ENCODE peak calls at places on chromosome 5, in six cellular contexts. One of them, this sample, is unnamed.

GRCh38 chr5:142571351-142571750 is 114.5 kb downstream of the FGF1 start:
- DNase-seq in activated B cell treated with CpG ODN at 0.5 μM for 24 hours: no peak
- DNase-seq in activated CD8-positive, alpha-beta T cell treated with anti-CD3 and anti-CD28 coated beads for 36 hours: no peak
- DNase-seq in progenitor cell of endocrine pancreas: no peak
- DNase-seq in transverse colon: no peak
- DNase-seq in brain microvascular endothelial cell: no peak
- DNase-seq in this sample: no peak

GRCh38 chr5:100647461-100648230 is 112.5 kb downstream of the FAM174A start:
- DNase-seq in activated B cell treated with CpG ODN at 0.5 μM for 24 hours: no peak
- DNase-seq in activated CD8-positive, alpha-beta T cell treated with anti-CD3 and anti-CD28 coated beads for 36 hours: no peak
- DNase-seq in progenitor cell of endocrine pancreas: no peak
- DNase-seq in transverse colon: peak
- DNase-seq in brain microvascular endothelial cell: peak
- DNase-seq in this sample: peak

GRCh38 chr5:59236448-59236847 is 653.6 kb downstream of the RAB3C start:
- DNase-seq in activated B cell treated with CpG ODN at 0.5 μM for 24 hours: no peak
- DNase-seq in activated CD8-positive, alpha-beta T cell treated with anti-CD3 and anti-CD28 coated beads for 36 hours: no peak
- DNase-seq in progenitor cell of endocrine pancreas: no peak
- DNase-seq in transverse colon: no peak
- DNase-seq in brain microvascular endothelial cell: peak
- DNase-seq in this sample: no peak

GRCh38 chr5:125491986-125492385 is 745.5 kb upstream of the ZNF608 start:
- DNase-seq in activated B cell treated with CpG ODN at 0.5 μM for 24 hours: no peak
- DNase-seq in activated CD8-positive, alpha-beta T cell treated with anti-CD3 and anti-CD28 coated beads for 36 hours: no peak
- DNase-seq in progenitor cell of endocrine pancreas: no peak
- DNase-seq in transverse colon: no peak
- DNase-seq in brain microvascular endothelial cell: no peak
- DNase-seq in this sample: no peak

GRCh38 chr5:3658929-3659328 is 63.3 kb downstream of the IRX1 start:
- DNase-seq in activated B cell treated with CpG ODN at 0.5 μM for 24 hours: no peak
- DNase-seq in activated CD8-positive, alpha-beta T cell treated with anti-CD3 and anti-CD28 coated beads for 36 hours: no peak
- DNase-seq in progenitor cell of endocrine pancreas: no peak
- DNase-seq in transverse colon: no peak
- DNase-seq in brain microvascular endothelial cell: no peak
- DNase-seq in this sample: no peak

GRCh38 chr5:155735388-155735787 is 591.6 kb upstream of the SGCD start:
- DNase-seq in activated B cell treated with CpG ODN at 0.5 μM for 24 hours: no peak
- DNase-seq in activated CD8-positive, alpha-beta T cell treated with anti-CD3 and anti-CD28 coated beads for 36 hours: no peak
- DNase-seq in progenitor cell of endocrine pancreas: no peak
- DNase-seq in transverse colon: no peak
- DNase-seq in brain microvascular endothelial cell: no peak
- DNase-seq in this sample: no peak

GRCh38 chr5:93035194-93035593 is 545.8 kb downstream of the NR2F1-AS1 start:
- DNase-seq in activated B cell treated with CpG ODN at 0.5 μM for 24 hours: no peak
- DNase-seq in activated CD8-positive, alpha-beta T cell treated with anti-CD3 and anti-CD28 coated beads for 36 hours: no peak
- DNase-seq in progenitor cell of endocrine pancreas: no peak
- DNase-seq in transverse colon: no peak
- DNase-seq in brain microvascular endothelial cell: no peak
- DNase-seq in this sample: no peak

GRCh38 chr5:6396043-6396442 is 17.7 kb upstream of the MED10 start:
- DNase-seq in activated B cell treated with CpG ODN at 0.5 μM for 24 hours: no peak
- DNase-seq in activated CD8-positive, alpha-beta T cell treated with anti-CD3 and anti-CD28 coated beads for 36 hours: no peak
- DNase-seq in progenitor cell of endocrine pancreas: no peak
- DNase-seq in transverse colon: no peak
- DNase-seq in brain microvascular endothelial cell: no peak
- DNase-seq in this sample: no peak

GRCh38 chr5:143434261-143435206 is 31.0 kb upstream of the NR3C1 start:
- DNase-seq in activated B cell treated with CpG ODN at 0.5 μM for 24 hours: peak
- DNase-seq in activated CD8-positive, alpha-beta T cell treated with anti-CD3 and anti-CD28 coated beads for 36 hours: peak
- DNase-seq in progenitor cell of endocrine pancreas: no peak
- DNase-seq in transverse colon: no peak
- DNase-seq in brain microvascular endothelial cell: no peak
- DNase-seq in this sample: no peak

GRCh38 chr5:126877011-126877410 is 100.1 kb downstream of the LMNB1 start:
- DNase-seq in activated B cell treated with CpG ODN at 0.5 μM for 24 hours: no peak
- DNase-seq in activated CD8-positive, alpha-beta T cell treated with anti-CD3 and anti-CD28 coated beads for 36 hours: no peak
- DNase-seq in progenitor cell of endocrine pancreas: no peak
- DNase-seq in transverse colon: no peak
- DNase-seq in brain microvascular endothelial cell: no peak
- DNase-seq in this sample: no peak

DNA sequence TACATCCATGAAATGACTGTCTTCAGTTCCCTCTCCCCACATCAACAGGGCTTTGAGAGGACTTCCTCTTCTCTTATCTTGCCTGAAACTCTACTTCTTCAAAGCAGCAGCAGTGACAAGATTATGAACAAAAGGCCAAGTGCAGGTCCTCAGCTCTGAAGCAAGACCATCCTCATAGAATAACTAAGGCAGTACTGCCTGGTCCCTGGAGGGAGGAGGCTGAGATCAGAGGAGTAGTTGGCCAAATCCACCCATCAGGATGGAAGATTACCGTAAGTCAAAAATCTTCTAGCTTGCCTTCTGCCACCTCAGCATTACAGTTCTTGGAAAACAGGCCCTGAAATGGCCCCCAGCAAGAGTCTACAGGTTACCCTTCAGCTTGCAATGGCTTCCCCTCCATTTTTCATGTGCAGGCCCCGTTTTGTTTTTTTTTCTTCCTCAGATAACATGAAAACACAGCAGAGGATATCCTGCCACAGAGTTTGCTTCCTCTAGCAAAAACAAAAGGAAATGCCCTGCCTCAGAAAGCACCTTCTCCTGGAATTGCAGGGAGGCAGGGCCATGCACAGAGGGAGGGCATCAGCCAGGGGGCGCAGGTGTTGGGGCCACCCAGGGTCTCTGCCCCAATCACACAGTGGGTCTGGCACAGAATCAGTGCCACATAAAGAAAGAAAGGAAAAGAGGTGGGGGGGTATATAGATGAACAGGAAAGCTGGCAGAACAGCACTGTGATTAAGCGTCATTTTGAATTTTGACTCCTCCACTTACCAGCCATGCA is 40.0 kb downstream of the KLHL3 start:
- DNase-seq in activated B cell treated with CpG ODN at 0.5 μM for 24 hours: no peak
- DNase-seq in activated CD8-positive, alpha-beta T cell treated with anti-CD3 and anti-CD28 coated beads for 36 hours: peak
- DNase-seq in progenitor cell of endocrine pancreas: no peak
- DNase-seq in transverse colon: no peak
- DNase-seq in brain microvascular endothelial cell: no peak
- DNase-seq in this sample: no peak
- TF ChIP-seq CTCF in activated B cell treated with CpG ODN at 0.5 μM for 24 hours: no peak
- TF ChIP-seq CTCF in activated CD8-positive, alpha-beta T cell treated with anti-CD3 and anti-CD28 coated beads for 36 hours: peak
- TF ChIP-seq CTCF in progenitor cell of endocrine pancreas: no peak
- TF ChIP-seq CTCF in transverse colon: no peak
- TF ChIP-seq CTCF in brain microvascular endothelial cell: peak
- TF ChIP-seq CTCF in this sample: no peak

GRCh38 chr5:29002481-29002880 is 1964.1 kb upstream of the CDH9 start:
- DNase-seq in activated B cell treated with CpG ODN at 0.5 μM for 24 hours: no peak
- DNase-seq in activated CD8-positive, alpha-beta T cell treated with anti-CD3 and anti-CD28 coated beads for 36 hours: no peak
- DNase-seq in progenitor cell of endocrine pancreas: no peak
- DNase-seq in transverse colon: no peak
- DNase-seq in brain microvascular endothelial cell: no peak
- DNase-seq in this sample: no peak

GRCh38 chr5:29001666-29002065 is 1963.3 kb upstream of the CDH9 start:
- DNase-seq in activated B cell treated with CpG ODN at 0.5 μM for 24 hours: no peak
- DNase-seq in activated CD8-positive, alpha-beta T cell treated with anti-CD3 and anti-CD28 coated beads for 36 hours: no peak
- DNase-seq in progenitor cell of endocrine pancreas: no peak
- DNase-seq in transverse colon: no peak
- DNase-seq in brain microvascular endothelial cell: no peak
- DNase-seq in this sample: no peak

DNA sequence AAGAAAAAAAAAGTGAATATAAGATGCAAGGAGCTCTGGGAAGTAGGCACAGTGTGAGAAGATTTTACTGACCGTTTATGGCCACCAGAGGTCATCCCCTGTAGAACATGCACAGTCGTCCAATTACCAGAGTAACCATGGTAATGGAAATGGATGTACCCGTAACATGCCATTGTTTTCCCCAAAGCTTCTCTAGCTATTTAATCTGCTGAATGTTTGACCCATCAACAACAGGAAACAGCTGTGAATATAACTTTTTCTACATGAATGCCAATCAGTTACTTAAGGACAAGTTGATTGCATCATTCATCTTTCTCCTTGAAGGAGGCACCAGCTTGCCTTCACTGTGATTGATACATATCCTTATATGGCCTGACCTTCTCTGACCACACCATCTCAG is 1967.0 kb upstream of the CDH9 start:
- DNase-seq in activated B cell treated with CpG ODN at 0.5 μM for 24 hours: no peak
- DNase-seq in activated CD8-positive, alpha-beta T cell treated with anti-CD3 and anti-CD28 coated beads for 36 hours: no peak
- DNase-seq in progenitor cell of endocrine pancreas: no peak
- DNase-seq in transverse colon: no peak
- DNase-seq in brain microvascular endothelial cell: peak
- DNase-seq in this sample: no peak
- TF ChIP-seq CTCF in activated B cell treated with CpG ODN at 0.5 μM for 24 hours: no peak
- TF ChIP-seq CTCF in activated CD8-positive, alpha-beta T cell treated with anti-CD3 and anti-CD28 coated beads for 36 hours: no peak
- TF ChIP-seq CTCF in progenitor cell of endocrine pancreas: peak
- TF ChIP-seq CTCF in transverse colon: no peak
- TF ChIP-seq CTCF in brain microvascular endothelial cell: no peak
- TF ChIP-seq CTCF in this sample: no peak

GRCh38 chr5:1277331-1277730 is 17.5 kb downstream of the TERT start:
- DNase-seq in activated B cell treated with CpG ODN at 0.5 μM for 24 hours: no peak
- DNase-seq in activated CD8-positive, alpha-beta T cell treated with anti-CD3 and anti-CD28 coated beads for 36 hours: no peak
- DNase-seq in progenitor cell of endocrine pancreas: no peak
- DNase-seq in transverse colon: no peak
- DNase-seq in brain microvascular endothelial cell: no peak
- DNase-seq in this sample: peak

GRCh38 chr5:1272201-1272600 is 22.7 kb downstream of the TERT start:
- DNase-seq in activated B cell treated with CpG ODN at 0.5 μM for 24 hours: no peak
- DNase-seq in activated CD8-positive, alpha-beta T cell treated with anti-CD3 and anti-CD28 coated beads for 36 hours: no peak
- DNase-seq in progenitor cell of endocrine pancreas: no peak
- DNase-seq in transverse colon: no peak
- DNase-seq in brain microvascular endothelial cell: no peak
- DNase-seq in this sample: no peak

GRCh38 chr5:1273745-1274144 is 21.1 kb downstream of the TERT start:
- DNase-seq in activated B cell treated with CpG ODN at 0.5 μM for 24 hours: no peak
- DNase-seq in activated CD8-positive, alpha-beta T cell treated with anti-CD3 and anti-CD28 coated beads for 36 hours: peak
- DNase-seq in progenitor cell of endocrine pancreas: no peak
- DNase-seq in transverse colon: no peak
- DNase-seq in brain microvascular endothelial cell: no peak
- DNase-seq in this sample: no peak

GRCh38 chr5:1276930-1277329 is 17.9 kb downstream of the TERT start:
- DNase-seq in activated B cell treated with CpG ODN at 0.5 μM for 24 hours: no peak
- DNase-seq in activated CD8-positive, alpha-beta T cell treated with anti-CD3 and anti-CD28 coated beads for 36 hours: no peak
- DNase-seq in progenitor cell of endocrine pancreas: no peak
- DNase-seq in transverse colon: no peak
- DNase-seq in brain microvascular endothelial cell: no peak
- DNase-seq in this sample: no peak

DNA sequence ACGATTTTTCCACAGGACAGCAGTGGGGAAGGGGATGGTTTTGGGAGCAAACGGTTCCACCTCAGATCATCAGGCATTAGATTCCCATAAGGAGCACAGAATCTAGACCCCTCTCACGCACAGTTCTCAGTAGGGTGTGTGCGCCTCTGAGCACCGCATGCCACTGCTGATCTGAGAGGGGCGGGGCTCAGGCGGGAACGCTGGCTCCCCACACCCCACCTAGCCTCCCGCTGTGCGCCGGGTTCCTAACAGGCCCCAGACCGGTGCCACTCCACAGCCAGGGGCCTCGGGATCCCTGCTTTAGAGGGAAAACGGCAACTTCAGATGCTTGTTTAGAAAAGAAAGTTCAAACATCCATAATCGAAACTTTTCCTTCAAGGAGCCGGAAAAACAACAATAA is 20.4 kb downstream of the TERT start:
- DNase-seq in activated B cell treated with CpG ODN at 0.5 μM for 24 hours: no peak
- DNase-seq in activated CD8-positive, alpha-beta T cell treated with anti-CD3 and anti-CD28 coated beads for 36 hours: no peak
- DNase-seq in progenitor cell of endocrine pancreas: no peak
- DNase-seq in transverse colon: no peak
- DNase-seq in brain microvascular endothelial cell: no peak
- DNase-seq in this sample: no peak
- TF ChIP-seq CTCF in activated B cell treated with CpG ODN at 0.5 μM for 24 hours: no peak
- TF ChIP-seq CTCF in activated CD8-positive, alpha-beta T cell treated with anti-CD3 and anti-CD28 coated beads for 36 hours: no peak
- TF ChIP-seq CTCF in progenitor cell of endocrine pancreas: no peak
- TF ChIP-seq CTCF in transverse colon: no peak
- TF ChIP-seq CTCF in brain microvascular endothelial cell: no peak
- TF ChIP-seq CTCF in this sample: no peak

GRCh38 chr5:31008231-31008630 is 185.3 kb upstream of the CDH6 start:
- DNase-seq in activated B cell treated with CpG ODN at 0.5 μM for 24 hours: no peak
- DNase-seq in activated CD8-positive, alpha-beta T cell treated with anti-CD3 and anti-CD28 coated beads for 36 hours: no peak
- DNase-seq in progenitor cell of endocrine pancreas: no peak
- DNase-seq in transverse colon: no peak
- DNase-seq in brain microvascular endothelial cell: peak
- DNase-seq in this sample: no peak

DNA sequence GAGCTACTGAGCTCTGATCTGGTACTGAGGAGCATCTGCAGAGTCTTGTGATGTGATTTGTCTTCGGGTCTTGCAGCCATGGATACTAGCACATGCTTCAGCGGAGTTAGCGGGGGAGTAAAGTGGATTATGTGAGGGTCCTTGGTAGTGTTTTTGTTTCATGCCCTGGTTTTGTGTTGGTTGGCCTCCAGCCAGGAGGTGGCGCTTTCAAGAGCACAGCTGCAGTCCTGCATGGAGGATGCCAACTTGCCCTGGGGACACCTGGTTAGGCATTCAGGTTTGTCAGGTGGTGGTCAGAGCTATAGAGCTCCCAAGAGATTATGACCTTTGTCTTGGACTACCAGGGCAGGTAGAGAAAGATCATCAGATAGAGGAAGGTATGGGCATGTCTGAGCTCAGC is 185.8 kb upstream of the CDH6 start:
- DNase-seq in activated B cell treated with CpG ODN at 0.5 μM for 24 hours: no peak
- DNase-seq in activated CD8-positive, alpha-beta T cell treated with anti-CD3 and anti-CD28 coated beads for 36 hours: peak
- DNase-seq in progenitor cell of endocrine pancreas: no peak
- DNase-seq in transverse colon: no peak
- DNase-seq in brain microvascular endothelial cell: no peak
- DNase-seq in this sample: no peak
- TF ChIP-seq CTCF in activated B cell treated with CpG ODN at 0.5 μM for 24 hours: no peak
- TF ChIP-seq CTCF in activated CD8-positive, alpha-beta T cell treated with anti-CD3 and anti-CD28 coated beads for 36 hours: no peak
- TF ChIP-seq CTCF in progenitor cell of endocrine pancreas: no peak
- TF ChIP-seq CTCF in transverse colon: no peak
- TF ChIP-seq CTCF in brain microvascular endothelial cell: peak
- TF ChIP-seq CTCF in this sample: no peak

DNA sequence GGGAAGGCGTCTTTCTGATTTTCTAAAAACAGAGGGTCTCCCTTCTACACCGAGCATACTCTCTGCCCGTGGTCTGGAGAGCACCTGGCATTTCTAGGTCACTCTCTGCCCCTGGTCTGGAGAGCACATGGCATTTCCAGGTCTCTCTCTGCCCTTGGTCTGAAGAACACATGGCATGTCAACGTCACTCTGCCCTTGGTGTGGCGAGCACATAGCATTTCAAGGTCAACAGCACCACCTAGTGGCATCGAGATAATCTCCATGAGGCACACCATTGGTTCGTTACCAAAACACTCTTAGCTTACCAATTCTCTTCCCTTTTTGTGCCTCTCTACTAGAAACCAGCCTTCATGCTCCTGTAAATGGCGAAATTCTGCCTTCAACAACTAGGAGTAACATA is 616.5 kb upstream of the NUDT12 start:
- DNase-seq in activated B cell treated with CpG ODN at 0.5 μM for 24 hours: no peak
- DNase-seq in activated CD8-positive, alpha-beta T cell treated with anti-CD3 and anti-CD28 coated beads for 36 hours: peak
- DNase-seq in progenitor cell of endocrine pancreas: no peak
- DNase-seq in transverse colon: peak
- DNase-seq in brain microvascular endothelial cell: peak
- DNase-seq in this sample: no peak
- TF ChIP-seq CTCF in activated B cell treated with CpG ODN at 0.5 μM for 24 hours: no peak
- TF ChIP-seq CTCF in activated CD8-positive, alpha-beta T cell treated with anti-CD3 and anti-CD28 coated beads for 36 hours: peak
- TF ChIP-seq CTCF in progenitor cell of endocrine pancreas: peak
- TF ChIP-seq CTCF in transverse colon: peak
- TF ChIP-seq CTCF in brain microvascular endothelial cell: peak
- TF ChIP-seq CTCF in this sample: no peak